ENCODE peak calls at places on chromosome 12, in seven cellular contexts. D is lung, B is brain microvascular endothelial cell, F is glomerular endothelial cell, K is NCI-H526, G is EL, H is endothelial cell. N is an unnamed sample.

GRCh38 chr12:105278043-105278697 is 42.2 kb upstream of the APPL2 start:
- DNase-seq in D (no peak), B (peak), F (no peak), K (no peak), G (peak), H (no peak), N (no peak)

GRCh38 chr12:91851741-91852477 is 293.7 kb downstream of the BTG1 start:
- DNase-seq in D (no peak), B (no peak), F (no peak), K (peak), G (no peak), H (no peak), N (no peak)

GRCh38 chr12:132238487-132239248 is 90.7 kb downstream of the GALNT9 start:
- DNase-seq in D (no peak), B (no peak), F (no peak), K (no peak), G (no peak), H (no peak), N (peak)

GRCh38 chr12:52175411-52176350 is 16.1 kb downstream of the KRT80 start:
- DNase-seq in D (no peak), B (no peak), F (peak), K (peak), G (no peak), H (peak), N (peak)

GRCh38 chr12:14841761-14842160 is 1.6 kb downstream of the ART4 start:
- DNase-seq in D (peak), B (peak), F (no peak), K (no peak), G (peak), H (no peak), N (no peak)

GRCh38 chr12:124557518-124558223 is 9.7 kb downstream of the NCOR2 start:
- DNase-seq in D (no peak), B (no peak), F (no peak), K (no peak), G (no peak), H (no peak), N (no peak)

GRCh38 chr12:12749433-12749832 is 32.3 kb downstream of the CDKN1B start:
- DNase-seq in D (no peak), B (no peak), F (no peak), K (no peak), G (no peak), H (no peak), N (no peak)

GRCh38 chr12:40016960-40017359 is 88.9 kb downstream of the SLC2A13 start:
- DNase-seq in D (no peak), B (peak), F (no peak), K (no peak), G (no peak), H (no peak), N (no peak)

GRCh38 chr12:14612895-14613294 is 45.2 kb upstream of the PLBD1 start:
- DNase-seq in D (no peak), B (no peak), F (no peak), K (peak), G (no peak), H (no peak), N (no peak)

GRCh38 chr12:79698966-79699365 is 8.2 kb upstream of the PAWR start:
- DNase-seq in D (no peak), B (no peak), F (no peak), K (no peak), G (no peak), H (no peak), N (no peak)

GRCh38 chr12:79487386-79488110 is 203.2 kb downstream of the PAWR start:
- DNase-seq in D (no peak), B (no peak), F (no peak), K (no peak), G (no peak), H (no peak), N (no peak)

GRCh38 chr12:110957652-110958051 is 37.3 kb upstream of the MYL2 start:
- DNase-seq in D (no peak), B (no peak), F (no peak), K (no peak), G (no peak), H (no peak), N (no peak)

GRCh38 chr12:51975196-51975595 is 23.7 kb downstream of the ACVR1B start:
- DNase-seq in D (no peak), B (no peak), F (no peak), K (no peak), G (no peak), H (no peak), N (no peak)

GRCh38 chr12:15172423-15172822 is 48.8 kb downstream of the RERG start:
- DNase-seq in D (no peak), B (no peak), F (no peak), K (peak), G (no peak), H (no peak), N (no peak)

GRCh38 chr12:51635371-51635770 is 44.3 kb downstream of the SCN8A start:
- DNase-seq in D (no peak), B (no peak), F (no peak), K (no peak), G (peak), H (no peak), N (no peak)

GRCh38 chr12:116172224-116172849 is 105.2 kb downstream of the MED13L start:
- DNase-seq in D (no peak), B (no peak), F (no peak), K (no peak), G (no peak), H (no peak), N (no peak)

GRCh38 chr12:34288963-34289345 is 266.7 kb downstream of the ALG10 start:
- DNase-seq in D (no peak), B (no peak), F (no peak), K (no peak), G (no peak), H (no peak), N (peak)

GRCh38 chr12:28899951-28900350 is 249.1 kb upstream of the FAR2 start:
- DNase-seq in D (no peak), B (peak), F (no peak), K (no peak), G (peak), H (no peak), N (no peak)

GRCh38 chr12:88225776-88226175 is 83.7 kb downstream of the TMTC3 start:
- DNase-seq in D (no peak), B (no peak), F (no peak), K (no peak), G (no peak), H (no peak), N (no peak)

GRCh38 chr12:96193725-96194571 is at the start of gene ELK3:
- DNase-seq in D (peak), B (peak), F (no peak), K (peak), G (peak), H (peak), N (no peak)

GRCh38 chr12:11648514-11649412 is 711 bp upstream of the ETV6 start:
- DNase-seq in D (peak), B (peak), F (peak), K (peak), G (peak), H (peak), N (no peak)

GRCh38 chr12:6676962-6677361 is 12.2 kb downstream of the ZNF384 start:
- DNase-seq in D (no peak), B (no peak), F (no peak), K (no peak), G (no peak), H (no peak), N (no peak)

GRCh38 chr12:53344824-53345485 is 8.8 kb upstream of the SP7 start:
- DNase-seq in D (peak), B (peak), F (no peak), K (peak), G (peak), H (peak), N (no peak)

GRCh38 chr12:30847259-30847658 is 79.3 kb upstream of the TSPAN11 start:
- DNase-seq in D (no peak), B (peak), F (no peak), K (peak), G (peak), H (peak), N (no peak)

GRCh38 chr12:54417712-54418440 is 1.2 kb downstream of the ITGA5 start:
- DNase-seq in D (no peak), B (no peak), F (no peak), K (no peak), G (peak), H (peak), N (no peak)

GRCh38 chr12:104603545-104603973 is 146.8 kb downstream of the CHST11 start:
- DNase-seq in D (no peak), B (peak), F (peak), K (no peak), G (peak), H (no peak), N (no peak)

GRCh38 chr12:19000836-19001235 is 128.7 kb upstream of the PLEKHA5 start:
- DNase-seq in D (no peak), B (no peak), F (no peak), K (no peak), G (no peak), H (no peak), N (no peak)

GRCh38 chr12:90102957-90103652 is 394.5 kb upstream of the ATP2B1 start:
- DNase-seq in D (no peak), B (peak), F (no peak), K (peak), G (peak), H (peak), N (no peak)

GRCh38 chr12:110826592-110827200 is 20.1 kb upstream of the CCDC63 start:
- DNase-seq in D (peak), B (peak), F (peak), K (peak), G (peak), H (peak), N (no peak)

GRCh38 chr12:6866920-6867406 is 368 bp upstream of the TPI1 start:
- DNase-seq in D (no peak), B (peak), F (no peak), K (peak), G (no peak), H (no peak), N (no peak)

GRCh38 chr12:113676547-113676946 is 204.9 kb upstream of the LHX5 start:
- DNase-seq in D (no peak), B (no peak), F (no peak), K (no peak), G (no peak), H (no peak), N (no peak)

GRCh38 chr12:45034861-45035265 is 16.0 kb downstream of the DBX2 start:
- DNase-seq in D (no peak), B (no peak), F (no peak), K (no peak), G (no peak), H (no peak), N (no peak)

GRCh38 chr12:76264617-76265016 is 83.6 kb downstream of the BBS10 start:
- DNase-seq in D (no peak), B (no peak), F (no peak), K (no peak), G (no peak), H (no peak), N (no peak)

GRCh38 chr12:103884316-103884715 is 43.3 kb upstream of the NT5DC3 start:
- DNase-seq in D (no peak), B (peak), F (no peak), K (peak), G (peak), H (no peak), N (no peak)

GRCh38 chr12:27297576-27297975 is 35.1 kb upstream of the BMAL2 start:
- DNase-seq in D (no peak), B (no peak), F (no peak), K (no peak), G (no peak), H (no peak), N (no peak)

GRCh38 chr12:553216-554000 is 93.7 kb downstream of the B4GALNT3 start:
- DNase-seq in D (no peak), B (no peak), F (no peak), K (no peak), G (no peak), H (no peak), N (no peak)

GRCh38 chr12:86801439-86801838 is 545.2 kb upstream of the MGAT4C start:
- DNase-seq in D (no peak), B (no peak), F (no peak), K (no peak), G (no peak), H (no peak), N (no peak)

GRCh38 chr12:121060149-121061001 is 21.3 kb upstream of the OASL start:
- DNase-seq in D (no peak), B (peak), F (peak), K (peak), G (peak), H (peak), N (no peak)